ENCODE peak calls at places on chromosomes 1 and 21, in six cellular contexts. P, G, I, H, Y and K are unnamed samples.

GRCh38 chr1:30718636-30719405 is 4.6 kb downstream of the MATN1 start:
- DNase-seq in G (peak; percentile 81), P (peak; percentile 96), I (peak; percentile 86), Y (peak; percentile 72), H (peak; percentile 84), K (no peak)

GRCh38 chr1:43463461-43463860 is 9.7 kb upstream of the HYI start:
- DNase-seq in Y (no peak), P (no peak), I (no peak), H (no peak), G (no peak), K (no peak)

GRCh38 chr1:203135636-203136305 is 8.2 kb downstream of the ADORA1 start:
- DNase-seq in G (no peak), Y (no peak), H (no peak), I (no peak), P (peak; percentile 22), K (no peak)

GRCh38 chr1:2950926-2951305 is 70.4 kb upstream of the ACTRT2 start:
- DNase-seq in P (no peak), I (no peak), H (no peak), Y (no peak), G (no peak), K (peak; percentile 75)

GRCh38 chr1:10754571-10755329 is 41.7 kb downstream of the CASZ1 start:
- DNase-seq in P (no peak), H (no peak), I (no peak), Y (no peak), G (no peak), K (no peak)

GRCh38 chr1:116284819-116285390 is 88.1 kb upstream of the ATP1A1 start:
- DNase-seq in I (peak; percentile 91), P (no peak), G (no peak), Y (no peak), H (peak; percentile 85), K (no peak)

GRCh38 chr1:32972814-32973428 is 8.3 kb upstream of the RNF19B start:
- DNase-seq in G (no peak), I (peak; percentile 81), Y (no peak), P (peak; percentile 75), H (peak; percentile 87), K (peak; percentile 57)

GRCh38 chr1:219958875-219959417 is 30.6 kb upstream of the SLC30A10 start:
- DNase-seq in P (no peak), I (no peak), Y (no peak), G (no peak), H (no peak), K (no peak)

GRCh38 chr1:11729498-11730428 is 6.2 kb upstream of the AGTRAP start:
- DNase-seq in Y (no peak), P (no peak), I (no peak), G (no peak), H (no peak), K (no peak)

GRCh38 chr21:36542312-36543101 is 62.6 kb upstream of the CLDN14 start:
- DNase-seq in Y (no peak), I (no peak), H (no peak), P (peak; percentile 15), G (no peak), K (no peak)

GRCh38 chr1:243471754-243472725 is 216.2 kb downstream of the SDCCAG8 start:
- DNase-seq in I (no peak), Y (no peak), P (no peak), G (no peak), H (no peak), K (no peak)

GRCh38 chr1:10103193-10103592 is 70.4 kb downstream of the UBE4B start:
- DNase-seq in P (no peak), I (no peak), H (no peak), Y (no peak), G (no peak), K (no peak)

GRCh38 chr1:117871013-117871412 is 58.4 kb downstream of the GDAP2 start:
- DNase-seq in G (no peak), Y (no peak), H (no peak), P (no peak), I (no peak), K (no peak)

GRCh38 chr1:73564294-73564693 is 633.7 kb downstream of the LRRIQ3 start:
- DNase-seq in H (no peak), Y (no peak), P (peak; percentile 2), I (no peak), G (no peak), K (no peak)

GRCh38 chr1:36594041-36594440 is 111.3 kb upstream of the CSF3R start:
- DNase-seq in H (no peak), Y (no peak), I (no peak), G (no peak), P (no peak), K (no peak)

GRCh38 chr1:156095906-156096508 is 13.7 kb upstream of the MEX3A start:
- DNase-seq in H (no peak), I (no peak), P (no peak), G (no peak), Y (no peak), K (no peak)

GRCh38 chr1:186689907-186690306 is 9.7 kb upstream of the PTGS2 start:
- DNase-seq in Y (no peak), P (no peak), G (no peak), H (no peak), I (no peak), K (no peak)

GRCh38 chr1:236759252-236759859 is 35.7 kb upstream of the MTR start:
- DNase-seq in I (no peak), H (no peak), Y (no peak), P (peak; percentile 72), G (no peak), K (no peak)

GRCh38 chr1:207362962-207363858 is 41.7 kb downstream of the CD55 start:
- DNase-seq in P (no peak), Y (no peak), H (no peak), I (no peak), G (no peak), K (no peak)

GRCh38 chr1:152519876-152520275 is 5.6 kb downstream of the CRCT1 start:
- DNase-seq in P (no peak), I (no peak), G (no peak), Y (no peak), H (no peak), K (no peak)

GRCh38 chr1:53502641-53503432 is 43.6 kb downstream of the DMRTB1 start:
- DNase-seq in H (no peak), P (no peak), G (no peak), I (no peak), Y (no peak), K (no peak)

GRCh38 chr1:18041107-18041506 is 66.5 kb upstream of the IGSF21 start:
- DNase-seq in Y (no peak), P (no peak), H (no peak), I (no peak), G (no peak), K (no peak)

GRCh38 chr1:186967659-186968394 is 139.1 kb downstream of the PLA2G4A start:
- DNase-seq in P (no peak), Y (no peak), G (no peak), H (no peak), I (no peak), K (no peak)